ENCODE peak calls at places on chromosomes 5 and 9, in eight cellular contexts. One of them, this sample, is unnamed. For H3K4me1 and H3K27me3, the result is how much of the 10 kb centered on the place peaks cover.

GRCh38 chr5:54861212-54861894 is 124.0 kb downstream of the ESM1 start:
- DNase-seq in astrocyte: peak
- DNase-seq in lung: no peak
- DNase-seq in adrenal gland: no peak
- DNase-seq in HCT116: no peak
- DNase-seq in upper lobe of left lung: no peak
- DNase-seq in heart left ventricle: no peak
- DNase-seq in thyroid gland: no peak
- DNase-seq in this sample: no peak

GRCh38 chr5:138439537-138440225 is 824 bp downstream of the REEP2 start:
- DNase-seq in thyroid gland: no peak
- DNase-seq in astrocyte: no peak
- DNase-seq in lung: no peak
- DNase-seq in adrenal gland: no peak
- DNase-seq in HCT116: no peak
- DNase-seq in upper lobe of left lung: no peak
- DNase-seq in heart left ventricle: no peak
- DNase-seq in this sample: no peak

GRCh38 chr5:84301535-84301934 is 83.1 kb downstream of the EDIL3 start:
- DNase-seq in thyroid gland: no peak
- DNase-seq in heart left ventricle: no peak
- DNase-seq in lung: no peak
- DNase-seq in HCT116: no peak
- DNase-seq in upper lobe of left lung: no peak
- DNase-seq in astrocyte: peak
- DNase-seq in adrenal gland: no peak
- DNase-seq in this sample: no peak

GRCh38 chr9:69397384-69398214 is 72.6 kb downstream of the ENTREP1 start:
- DNase-seq in lung: no peak
- DNase-seq in adrenal gland: no peak
- DNase-seq in thyroid gland: no peak
- DNase-seq in astrocyte: peak
- DNase-seq in HCT116: no peak
- DNase-seq in upper lobe of left lung: no peak
- DNase-seq in heart left ventricle: no peak
- DNase-seq in this sample: no peak

GRCh38 chr9:36132081-36132480 is 4.5 kb upstream of the GLIPR2 start:
- DNase-seq in lung: no peak
- DNase-seq in astrocyte: peak
- DNase-seq in HCT116: no peak
- DNase-seq in adrenal gland: no peak
- DNase-seq in heart left ventricle: no peak
- DNase-seq in upper lobe of left lung: no peak
- DNase-seq in thyroid gland: no peak
- DNase-seq in this sample: no peak

GRCh38 chr5:1554410-1554967 is 30.7 kb upstream of the LPCAT1 start:
- DNase-seq in thyroid gland: no peak
- DNase-seq in adrenal gland: no peak
- DNase-seq in astrocyte: no peak
- DNase-seq in lung: peak
- DNase-seq in upper lobe of left lung: peak
- DNase-seq in heart left ventricle: no peak
- DNase-seq in HCT116: no peak
- DNase-seq in this sample: no peak

GRCh38 chr5:54663876-54664275 is 146.3 kb downstream of the SNX18 start:
- DNase-seq in astrocyte: peak
- DNase-seq in upper lobe of left lung: no peak
- DNase-seq in lung: no peak
- DNase-seq in HCT116: no peak
- DNase-seq in heart left ventricle: no peak
- DNase-seq in adrenal gland: no peak
- DNase-seq in thyroid gland: peak
- DNase-seq in this sample: no peak

GRCh38 chr5:16464664-16465543 is 696 bp downstream of the ZNF622 start:
- DNase-seq in upper lobe of left lung: peak
- DNase-seq in thyroid gland: no peak
- DNase-seq in adrenal gland: peak
- DNase-seq in HCT116: no peak
- DNase-seq in astrocyte: peak
- DNase-seq in lung: no peak
- DNase-seq in heart left ventricle: no peak
- DNase-seq in this sample: peak

GRCh38 chr5:140251527-140251973 is 51.4 kb downstream of the PFDN1 start:
- DNase-seq in adrenal gland: no peak
- DNase-seq in heart left ventricle: peak
- DNase-seq in HCT116: peak
- DNase-seq in thyroid gland: no peak
- DNase-seq in astrocyte: peak
- DNase-seq in lung: no peak
- DNase-seq in upper lobe of left lung: no peak
- DNase-seq in this sample: no peak

GRCh38 chr9:134063088-134063875 is 4.5 kb downstream of the BRD3 start:
- DNase-seq in thyroid gland: no peak
- DNase-seq in heart left ventricle: peak
- DNase-seq in lung: no peak
- DNase-seq in HCT116: no peak
- DNase-seq in adrenal gland: peak
- DNase-seq in upper lobe of left lung: peak
- DNase-seq in astrocyte: no peak
- DNase-seq in this sample: peak

GRCh38 chr5:168162464-168162863 is 129.0 kb upstream of the WWC1 start:
- DNase-seq in astrocyte: no peak
- DNase-seq in HCT116: no peak
- DNase-seq in thyroid gland: no peak
- DNase-seq in lung: no peak
- DNase-seq in adrenal gland: peak
- DNase-seq in heart left ventricle: no peak
- DNase-seq in upper lobe of left lung: peak
- DNase-seq in this sample: no peak

GRCh38 chr5:33235304-33235703 is 205.5 kb upstream of the TARS1 start:
- DNase-seq in HCT116: no peak
- DNase-seq in thyroid gland: no peak
- DNase-seq in adrenal gland: no peak
- DNase-seq in astrocyte: no peak
- DNase-seq in lung: no peak
- DNase-seq in heart left ventricle: no peak
- DNase-seq in upper lobe of left lung: no peak
- DNase-seq in this sample: no peak

GRCh38 chr9:135332516-135332915 is 147.1 kb upstream of the PPP1R26 start:
- DNase-seq in lung: no peak
- DNase-seq in thyroid gland: no peak
- DNase-seq in HCT116: no peak
- DNase-seq in adrenal gland: no peak
- DNase-seq in heart left ventricle: peak
- DNase-seq in upper lobe of left lung: no peak
- DNase-seq in astrocyte: no peak
- DNase-seq in this sample: no peak

GRCh38 chr5:82176115-82176514 is 102.0 kb downstream of the RPS23 start:
- DNase-seq in upper lobe of left lung: no peak
- DNase-seq in HCT116: no peak
- DNase-seq in lung: no peak
- DNase-seq in adrenal gland: no peak
- DNase-seq in astrocyte: no peak
- DNase-seq in thyroid gland: no peak
- DNase-seq in heart left ventricle: no peak
- DNase-seq in this sample: no peak

GRCh38 chr9:16729656-16730055 is 140.8 kb downstream of the BNC2 start:
- DNase-seq in upper lobe of left lung: no peak
- DNase-seq in astrocyte: no peak
- DNase-seq in thyroid gland: peak
- DNase-seq in heart left ventricle: no peak
- DNase-seq in HCT116: no peak
- DNase-seq in lung: peak
- DNase-seq in adrenal gland: no peak
- DNase-seq in this sample: no peak

GRCh38 chr5:41270423-41271251 is 57.3 kb upstream of the C6 start:
- DNase-seq in adrenal gland: peak
- DNase-seq in astrocyte: peak
- DNase-seq in upper lobe of left lung: no peak
- DNase-seq in heart left ventricle: peak
- DNase-seq in HCT116: peak
- DNase-seq in thyroid gland: peak
- DNase-seq in lung: no peak
- DNase-seq in this sample: no peak
- TF ChIP-seq CTCF in adrenal gland: peak
- TF ChIP-seq CTCF in astrocyte: peak
- TF ChIP-seq CTCF in upper lobe of left lung: peak
- TF ChIP-seq CTCF in heart left ventricle: peak
- TF ChIP-seq CTCF in HCT116: peak
- TF ChIP-seq CTCF in thyroid gland: peak
- TF ChIP-seq CTCF in lung: peak
- TF ChIP-seq CTCF in this sample: peak

GRCh38 chr9:98796364-98797101 is at the start of gene ANKS6:
- DNase-seq in adrenal gland: peak
- DNase-seq in upper lobe of left lung: peak
- DNase-seq in heart left ventricle: peak
- DNase-seq in HCT116: no peak
- DNase-seq in thyroid gland: peak
- DNase-seq in astrocyte: peak
- DNase-seq in lung: peak
- DNase-seq in this sample: peak

GRCh38 chr9:98797491-98797890 is 1.1 kb upstream of the ANKS6 start:
- DNase-seq in thyroid gland: no peak
- DNase-seq in astrocyte: no peak
- DNase-seq in heart left ventricle: no peak
- DNase-seq in adrenal gland: no peak
- DNase-seq in upper lobe of left lung: no peak
- DNase-seq in HCT116: no peak
- DNase-seq in lung: no peak
- DNase-seq in this sample: no peak

GRCh38 chr9:98795970-98796363 is 388 bp downstream of the ANKS6 start:
- DNase-seq in heart left ventricle: no peak
- DNase-seq in upper lobe of left lung: peak
- DNase-seq in adrenal gland: peak
- DNase-seq in thyroid gland: peak
- DNase-seq in lung: no peak
- DNase-seq in astrocyte: no peak
- DNase-seq in HCT116: no peak
- DNase-seq in this sample: peak

GRCh38 chr9:98794802-98795201 is 1.6 kb downstream of the ANKS6 start:
- DNase-seq in thyroid gland: no peak
- DNase-seq in HCT116: no peak
- DNase-seq in upper lobe of left lung: no peak
- DNase-seq in adrenal gland: no peak
- DNase-seq in lung: no peak
- DNase-seq in astrocyte: no peak
- DNase-seq in heart left ventricle: no peak
- DNase-seq in this sample: no peak

GRCh38 chr9:98795295-98795955 is 930 bp downstream of the ANKS6 start:
- DNase-seq in adrenal gland: no peak
- DNase-seq in upper lobe of left lung: no peak
- DNase-seq in astrocyte: no peak
- DNase-seq in thyroid gland: peak
- DNase-seq in HCT116: no peak
- DNase-seq in lung: no peak
- DNase-seq in heart left ventricle: no peak
- DNase-seq in this sample: no peak
- H3K4me1 ChIP-seq in adrenal gland: under half
- H3K4me1 ChIP-seq in upper lobe of left lung: under half
- H3K4me1 ChIP-seq in astrocyte: under half
- H3K4me1 ChIP-seq in thyroid gland: under half
- H3K4me1 ChIP-seq in HCT116: under half
- H3K4me1 ChIP-seq in lung: under half
- H3K4me1 ChIP-seq in heart left ventricle: under half
- H3K4me1 ChIP-seq in this sample: under half

DNA sequence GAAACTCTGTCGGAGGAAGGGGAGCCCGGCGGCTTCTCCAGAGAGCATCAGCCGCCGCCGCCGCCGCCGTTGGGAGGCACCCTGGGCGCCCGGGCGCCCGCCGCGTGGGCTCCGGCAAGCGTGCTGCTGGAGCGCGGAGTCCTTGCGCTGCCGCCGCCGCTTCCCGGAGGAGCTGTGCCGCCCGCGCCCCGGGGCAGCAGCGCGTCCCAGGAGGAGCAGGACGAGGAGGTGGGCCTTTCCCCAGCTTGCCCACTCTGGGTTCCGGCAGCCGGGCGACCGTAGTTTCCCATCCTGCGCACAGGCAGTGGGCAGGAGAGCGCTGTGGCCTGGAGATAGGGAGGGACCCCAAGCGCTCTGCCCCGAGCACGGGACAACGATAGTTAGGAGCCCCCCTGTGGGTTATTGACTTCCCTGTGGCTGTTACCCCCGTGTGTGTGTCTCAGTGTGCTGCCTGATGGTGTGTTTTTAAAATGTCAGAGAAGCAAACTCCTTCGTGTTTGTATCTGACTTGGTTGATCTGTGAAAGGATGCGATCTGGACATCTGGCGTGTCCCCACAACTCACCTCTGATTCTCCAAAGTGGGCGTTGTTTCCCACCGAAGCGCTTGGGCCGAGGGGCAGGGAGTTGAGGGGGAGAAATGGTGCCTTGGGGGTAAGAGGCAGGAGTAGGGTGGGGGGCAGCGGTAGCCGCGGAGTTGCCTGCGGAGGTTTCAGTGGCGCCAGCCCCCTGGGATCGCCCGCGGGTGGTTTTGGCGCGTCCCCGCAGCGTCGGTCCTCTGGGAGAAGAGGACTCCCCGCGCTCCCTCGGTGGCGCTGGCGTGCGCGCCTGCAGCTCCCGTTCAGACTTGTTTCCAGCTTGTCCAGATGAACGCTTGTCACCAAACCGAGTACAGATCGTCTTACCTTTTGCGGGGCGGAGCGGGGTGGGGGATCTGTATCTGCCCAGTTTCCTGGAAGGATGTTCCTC is 881 bp downstream of the MAST4 start:
- DNase-seq in heart left ventricle: peak
- DNase-seq in adrenal gland: peak
- DNase-seq in thyroid gland: peak
- DNase-seq in HCT116: no peak
- DNase-seq in upper lobe of left lung: peak
- DNase-seq in astrocyte: peak
- DNase-seq in lung: peak
- DNase-seq in this sample: peak
- H3K27me3 ChIP-seq in heart left ventricle: under half
- H3K27me3 ChIP-seq in adrenal gland: under half
- H3K27me3 ChIP-seq in thyroid gland: under half
- H3K27me3 ChIP-seq in HCT116: under half
- H3K27me3 ChIP-seq in upper lobe of left lung: under half
- H3K27me3 ChIP-seq in astrocyte: under half
- H3K27me3 ChIP-seq in lung: under half
- H3K27me3 ChIP-seq in this sample: under half

DNA sequence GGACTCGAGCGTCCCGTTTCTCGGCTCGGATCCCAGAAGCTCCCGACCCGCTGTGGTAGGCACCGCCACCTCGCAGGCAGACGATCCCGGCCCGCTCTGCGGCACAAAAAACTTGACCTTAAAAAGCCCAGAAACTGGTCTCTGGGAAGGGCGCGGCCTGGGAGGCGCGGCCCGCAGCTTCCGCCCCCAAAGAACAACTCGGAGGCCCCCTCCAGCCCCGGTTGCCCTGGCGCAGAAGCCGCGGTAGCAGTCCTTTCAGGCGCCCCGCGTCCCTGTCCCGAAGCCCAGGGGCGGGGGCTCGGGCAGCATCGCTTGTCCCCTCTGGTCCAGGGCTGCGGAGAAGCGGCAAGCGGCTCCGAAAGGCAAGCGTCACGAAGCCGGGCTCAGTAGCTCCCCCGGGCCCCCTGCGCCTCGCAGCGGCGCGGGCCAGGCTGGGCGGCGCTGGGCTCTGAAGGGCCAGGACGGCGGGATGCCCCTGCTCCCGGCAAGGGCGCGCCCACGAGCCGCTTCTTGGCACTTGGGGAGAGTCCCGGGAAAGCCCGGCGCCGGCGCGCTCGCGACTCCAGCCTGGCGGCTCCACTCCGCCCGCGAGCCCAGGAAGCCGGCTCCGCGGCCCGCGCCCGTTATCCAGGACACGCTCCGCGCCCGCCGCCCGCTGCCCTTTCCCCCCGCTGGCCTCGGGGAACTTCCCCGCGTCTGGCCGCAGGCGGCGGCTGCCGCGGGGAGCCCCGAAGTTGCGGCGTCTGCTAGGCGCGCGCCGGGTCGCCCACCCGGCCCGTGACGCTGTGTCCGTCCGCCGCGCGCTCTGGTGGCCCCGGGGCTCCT is at the start of gene GCNT4:
- DNase-seq in adrenal gland: peak
- DNase-seq in HCT116: no peak
- DNase-seq in lung: peak
- DNase-seq in thyroid gland: peak
- DNase-seq in astrocyte: peak
- DNase-seq in heart left ventricle: peak
- DNase-seq in upper lobe of left lung: peak
- DNase-seq in this sample: peak
- TF ChIP-seq CTCF in adrenal gland: no peak
- TF ChIP-seq CTCF in HCT116: no peak
- TF ChIP-seq CTCF in lung: no peak
- TF ChIP-seq CTCF in thyroid gland: no peak
- TF ChIP-seq CTCF in astrocyte: no peak
- TF ChIP-seq CTCF in heart left ventricle: no peak
- TF ChIP-seq CTCF in upper lobe of left lung: no peak
- TF ChIP-seq CTCF in this sample: no peak

This sample was measured in spleen.